ENCODE peak calls at places on chromosomes 4 and X, in five cellular contexts. X, H, O, N and K are unnamed samples.
A peak's percentile ranks its signal among the peaks of the same experiment; 100 is the strongest.

GRCh38 chr4:26218677-26219181 is 102.1 kb upstream of the RBPJ start:
- DNase-seq in X (no peak), H (no peak), O (no peak), N (no peak), K (no peak)

GRCh38 chrX:51148848-51149247 is 183.8 kb upstream of the NUDT10 start:
- DNase-seq in X (no peak), H (no peak), O (no peak), N (no peak), K (no peak)

GRCh38 chrX:38552721-38553120 is 8.6 kb upstream of the TSPAN7 start:
- DNase-seq in X (no peak), H (no peak), O (no peak), N (no peak), K (no peak)

GRCh38 chrX:153598541-153599191 is at the start of gene CCNQ:
- DNase-seq in X (no peak), H (peak; percentile 24), O (no peak), N (no peak), K (no peak)

GRCh38 chr4:169854090-169854489 is 96.3 kb upstream of the HPF1 start:
- DNase-seq in X (no peak), H (no peak), O (no peak), N (no peak), K (no peak)

GRCh38 chr4:172675232-172675631 is 493.4 kb upstream of the GALNT7 start:
- DNase-seq in X (no peak), H (no peak), O (no peak), N (no peak), K (no peak)

GRCh38 chrX:15269618-15270521 is at the start of gene ASB9:
- DNase-seq in X (peak; percentile 33), H (no peak), O (no peak), N (no peak), K (no peak)

GRCh38 chrX:133923113-133923512 is 62.3 kb downstream of the GPC3 start:
- DNase-seq in X (no peak), H (no peak), O (no peak), N (no peak), K (no peak)

DNA sequence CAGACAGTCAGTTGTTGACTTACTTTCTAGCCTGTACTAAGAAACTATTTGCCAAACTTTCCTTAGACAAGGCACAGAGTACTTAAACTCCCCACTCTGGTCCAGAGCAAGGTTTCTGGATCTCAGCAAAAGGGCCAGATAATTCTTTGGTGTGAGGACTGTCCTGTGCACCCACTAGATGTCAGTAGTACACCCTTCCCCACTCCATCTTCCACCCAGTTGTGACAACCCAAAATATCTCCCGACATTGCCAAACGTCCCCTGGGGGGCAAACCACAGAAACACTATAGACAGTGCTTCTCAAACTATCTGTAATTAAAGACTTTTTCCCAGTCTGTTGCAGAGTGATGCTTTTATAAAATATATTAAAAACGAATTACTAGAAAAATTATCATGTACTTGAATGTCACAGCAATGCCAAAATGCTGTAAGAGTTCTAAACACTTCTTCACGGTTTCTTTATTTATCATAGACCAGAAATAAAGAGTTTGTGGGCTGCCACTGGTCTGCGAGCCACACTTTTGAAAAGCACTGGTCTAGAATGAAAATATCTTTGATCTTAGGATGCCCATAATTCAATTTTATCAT is 203.5 kb downstream of the PRDM5 start:
- DNase-seq in X (peak; percentile 40), H (peak; percentile 10), O (no peak), N (no peak), K (no peak)
- H3K27ac ChIP-seq in X (no peak overlapping the region), H (no peak overlapping the region), O (no peak overlapping the region), N (no peak overlapping the region), K (no peak overlapping the region)

DNA sequence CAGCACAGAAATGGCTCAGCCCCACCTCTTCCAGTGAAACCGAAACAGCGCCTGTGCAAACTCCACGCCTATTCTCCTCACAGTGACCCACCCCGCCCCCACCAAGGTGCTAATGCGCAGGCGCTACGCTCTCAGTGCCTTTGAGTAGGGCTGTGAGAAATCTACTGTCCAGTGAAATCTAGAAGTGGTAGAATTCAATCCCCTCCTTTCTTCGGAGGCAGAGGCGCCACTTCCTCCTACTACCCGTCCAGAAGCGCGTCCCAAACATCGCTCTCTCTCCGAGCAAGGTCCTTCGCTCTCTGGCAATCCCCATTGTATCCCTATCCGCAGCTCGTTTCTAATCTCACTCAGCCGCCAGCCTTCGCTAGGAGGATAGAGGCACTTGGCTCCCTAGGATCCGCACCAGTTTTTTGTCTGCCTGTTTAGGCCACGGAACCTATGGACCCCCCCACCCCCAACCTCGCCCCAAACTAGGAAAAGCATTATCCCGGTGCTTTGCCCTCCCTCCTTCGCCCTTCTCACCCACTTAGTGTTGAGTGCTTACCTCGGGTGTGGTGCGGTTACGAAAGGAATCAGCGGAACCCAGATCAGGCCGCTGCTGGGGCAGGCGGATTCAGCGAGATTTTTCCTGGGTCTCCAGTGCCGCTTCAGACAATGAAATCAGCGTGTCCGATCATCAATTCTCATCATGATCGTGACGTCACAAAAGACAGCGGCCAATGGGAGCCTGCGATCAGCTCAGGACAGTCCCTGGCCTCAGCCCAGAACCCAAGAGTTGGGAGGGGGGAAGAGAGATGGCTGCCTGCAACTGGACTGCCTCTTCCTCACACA is at the start of gene HDX:
- DNase-seq in X (peak; percentile 92), H (peak; percentile 81), O (peak; percentile 84), N (peak; percentile 92), K (peak; percentile 89)
- TF ChIP-seq POLR2A in X (no peak), H (peak; percentile 18), O (no peak), N (no peak), K (peak; percentile 28)

GRCh38 chr4:70392057-70392776 is 5.5 kb upstream of the OPRPN start:
- DNase-seq in X (no peak), H (no peak), O (no peak), N (no peak), K (no peak)
- H3K27ac ChIP-seq in X (no peak overlapping the region), H (no peak overlapping the region), O (no peak overlapping the region), N (no peak overlapping the region), K (no peak overlapping the region)

GRCh38 chrX:49165901-49166881 is 3.6 kb downstream of the MAGIX start:
- DNase-seq in X (peak; percentile 88), H (peak; percentile 81), O (peak; percentile 88), N (peak; percentile 93), K (peak; percentile 52)

GRCh38 chrX:49163555-49164419 is 1.2 kb downstream of the MAGIX start:
- DNase-seq in X (peak; percentile 91), H (peak; percentile 85), O (peak; percentile 92), N (peak; percentile 94), K (peak; percentile 88)

GRCh38 chrX:49164589-49165360 is 2.2 kb downstream of the MAGIX start:
- DNase-seq in X (no peak), H (no peak), O (no peak), N (no peak), K (no peak)

GRCh38 chrX:49167740-49168108 is 4.0 kb upstream of the PLP2 start:
- DNase-seq in X (no peak), H (no peak), O (no peak), N (no peak), K (no peak)

DNA sequence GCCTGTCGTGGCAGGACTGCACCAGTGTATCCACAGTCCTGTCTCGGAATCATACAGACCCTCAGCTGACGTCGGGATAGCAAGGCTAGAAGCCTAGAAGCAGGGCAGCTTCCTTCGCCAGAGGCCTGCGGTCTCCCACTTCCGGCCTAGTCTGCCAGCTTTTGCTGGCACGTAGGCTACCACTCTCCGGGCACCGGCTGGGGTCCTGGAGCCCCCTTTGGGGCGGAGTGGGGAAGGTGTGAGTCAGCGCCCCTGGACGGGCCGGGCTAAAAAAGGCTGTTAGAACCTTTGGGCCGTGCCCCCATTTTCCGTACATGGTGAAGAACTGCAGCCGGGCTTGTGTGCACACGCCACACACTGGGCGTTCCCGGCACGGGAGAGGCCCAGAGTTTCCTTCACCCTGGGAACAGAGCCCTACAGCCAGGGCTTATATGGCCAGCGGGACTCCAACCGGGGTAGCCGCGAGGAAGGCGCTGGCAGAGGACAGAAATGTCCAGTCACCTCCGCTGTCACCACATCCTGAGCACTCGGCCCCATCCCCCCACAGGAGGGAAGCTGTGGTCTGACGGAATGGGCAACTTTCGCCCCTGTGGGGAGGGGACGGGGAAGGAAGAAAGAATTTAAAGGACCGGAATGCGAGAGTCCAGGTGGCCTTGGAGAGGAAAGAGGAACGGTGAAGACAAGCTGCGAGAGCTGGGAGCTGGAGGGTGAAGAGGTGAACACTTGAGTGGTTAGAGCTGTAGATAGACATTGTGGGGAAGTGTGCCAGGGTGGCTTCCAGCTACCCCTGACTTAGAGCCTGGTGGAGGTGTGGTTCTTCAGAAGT is 4.6 kb downstream of the MAGIX start:
- DNase-seq in X (peak; percentile 67), H (peak; percentile 60), O (peak; percentile 91), N (peak; percentile 95), K (peak; percentile 84)
- TF ChIP-seq POLR2A in X (no peak), H (peak; percentile 24), O (peak; percentile 73), N (peak; percentile 63), K (peak; percentile 63)